ENCODE peak calls at places on chromosomes 1 and 21, in ten cellular contexts. One of them, this sample, is unnamed.

GRCh38 chr1:8112611-8113256 is 86.6 kb upstream of the ERRFI1 start:
- DNase-seq in mesendoderm: no peak
- DNase-seq in uterus: no peak
- DNase-seq in H9: no peak
- DNase-seq in caudate nucleus: no peak
- DNase-seq in tibial nerve: no peak
- DNase-seq in suprapubic skin: no peak
- DNase-seq in endodermal cell: no peak
- DNase-seq in GM23248: no peak
- DNase-seq in tibial artery: peak; percentile 23
- DNase-seq in this sample: no peak

GRCh38 chr1:93471911-93472310 is 24.0 kb downstream of the FNBP1L start:
- DNase-seq in mesendoderm: no peak
- DNase-seq in uterus: no peak
- DNase-seq in H9: no peak
- DNase-seq in caudate nucleus: no peak
- DNase-seq in tibial nerve: no peak
- DNase-seq in suprapubic skin: no peak
- DNase-seq in endodermal cell: no peak
- DNase-seq in GM23248: peak; percentile 52
- DNase-seq in tibial artery: no peak
- DNase-seq in this sample: no peak

GRCh38 chr1:40385437-40386310 is 12.1 kb downstream of the SMAP2 start:
- DNase-seq in mesendoderm: no peak
- DNase-seq in uterus: no peak
- DNase-seq in H9: no peak
- DNase-seq in caudate nucleus: no peak
- DNase-seq in tibial nerve: no peak
- DNase-seq in suprapubic skin: no peak
- DNase-seq in endodermal cell: no peak
- DNase-seq in GM23248: no peak
- DNase-seq in tibial artery: no peak
- DNase-seq in this sample: no peak

GRCh38 chr1:91900538-91900937 is 14.6 kb upstream of the TGFBR3 start:
- DNase-seq in mesendoderm: no peak
- DNase-seq in uterus: no peak
- DNase-seq in H9: no peak
- DNase-seq in caudate nucleus: no peak
- DNase-seq in tibial nerve: peak; percentile 29
- DNase-seq in suprapubic skin: no peak
- DNase-seq in endodermal cell: no peak
- DNase-seq in GM23248: peak; percentile 87
- DNase-seq in tibial artery: no peak
- DNase-seq in this sample: no peak

GRCh38 chr1:196380311-196380710 is 227.9 kb downstream of the KCNT2 start:
- DNase-seq in mesendoderm: peak; percentile 49
- DNase-seq in uterus: no peak
- DNase-seq in H9: no peak
- DNase-seq in caudate nucleus: no peak
- DNase-seq in tibial nerve: no peak
- DNase-seq in suprapubic skin: no peak
- DNase-seq in endodermal cell: no peak
- DNase-seq in GM23248: peak; percentile 20
- DNase-seq in tibial artery: no peak
- DNase-seq in this sample: no peak

GRCh38 chr1:247286134-247286670 is 30.3 kb downstream of the VN1R5 start:
- DNase-seq in mesendoderm: no peak
- DNase-seq in uterus: no peak
- DNase-seq in H9: no peak
- DNase-seq in caudate nucleus: no peak
- DNase-seq in tibial nerve: no peak
- DNase-seq in suprapubic skin: no peak
- DNase-seq in endodermal cell: peak; percentile 21
- DNase-seq in GM23248: no peak
- DNase-seq in tibial artery: no peak
- DNase-seq in this sample: no peak

GRCh38 chr1:36134805-36135339 is 9.8 kb upstream of the COL8A2 start:
- DNase-seq in mesendoderm: peak; percentile 90
- DNase-seq in uterus: peak; percentile 61
- DNase-seq in H9: peak; percentile 83
- DNase-seq in caudate nucleus: peak; percentile 22
- DNase-seq in tibial nerve: peak; percentile 80
- DNase-seq in suprapubic skin: no peak
- DNase-seq in endodermal cell: peak; percentile 95
- DNase-seq in GM23248: peak; percentile 66
- DNase-seq in tibial artery: peak; percentile 81
- DNase-seq in this sample: peak; percentile 27

GRCh38 chr1:26537951-26538352 is 8.4 kb downstream of the RPS6KA1 start:
- DNase-seq in mesendoderm: peak; percentile 80
- DNase-seq in uterus: no peak
- DNase-seq in H9: peak; percentile 61
- DNase-seq in caudate nucleus: peak; percentile 14
- DNase-seq in tibial nerve: no peak
- DNase-seq in suprapubic skin: peak; percentile 72
- DNase-seq in endodermal cell: peak; percentile 77
- DNase-seq in GM23248: peak; percentile 53
- DNase-seq in tibial artery: no peak
- DNase-seq in this sample: peak; percentile 35

GRCh38 chr1:180581635-180582039 is 22.9 kb downstream of the OVAAL start:
- DNase-seq in mesendoderm: no peak
- DNase-seq in uterus: no peak
- DNase-seq in H9: no peak
- DNase-seq in caudate nucleus: no peak
- DNase-seq in tibial nerve: no peak
- DNase-seq in suprapubic skin: no peak
- DNase-seq in endodermal cell: no peak
- DNase-seq in GM23248: peak; percentile 81
- DNase-seq in tibial artery: no peak
- DNase-seq in this sample: no peak

GRCh38 chr1:87463917-87464565 is 135.4 kb downstream of the LMO4 start:
- DNase-seq in mesendoderm: no peak
- DNase-seq in uterus: no peak
- DNase-seq in H9: no peak
- DNase-seq in caudate nucleus: no peak
- DNase-seq in tibial nerve: no peak
- DNase-seq in suprapubic skin: no peak
- DNase-seq in endodermal cell: no peak
- DNase-seq in GM23248: no peak
- DNase-seq in tibial artery: no peak
- DNase-seq in this sample: no peak

GRCh38 chr1:180946056-180946455 is 33.4 kb downstream of the KIAA1614 start:
- DNase-seq in mesendoderm: no peak
- DNase-seq in uterus: no peak
- DNase-seq in H9: no peak
- DNase-seq in caudate nucleus: no peak
- DNase-seq in tibial nerve: no peak
- DNase-seq in suprapubic skin: no peak
- DNase-seq in endodermal cell: no peak
- DNase-seq in GM23248: no peak
- DNase-seq in tibial artery: no peak
- DNase-seq in this sample: no peak

GRCh38 chr1:151405167-151405951 is 6.0 kb downstream of the PSMB4 start:
- DNase-seq in mesendoderm: no peak
- DNase-seq in uterus: no peak
- DNase-seq in H9: no peak
- DNase-seq in caudate nucleus: no peak
- DNase-seq in tibial nerve: no peak
- DNase-seq in suprapubic skin: no peak
- DNase-seq in endodermal cell: no peak
- DNase-seq in GM23248: no peak
- DNase-seq in tibial artery: no peak
- DNase-seq in this sample: no peak

GRCh38 chr21:34857122-34857713 is 188.4 kb downstream of the CLIC6 start:
- DNase-seq in mesendoderm: no peak
- DNase-seq in uterus: no peak
- DNase-seq in H9: no peak
- DNase-seq in caudate nucleus: no peak
- DNase-seq in tibial nerve: no peak
- DNase-seq in suprapubic skin: peak; percentile 52
- DNase-seq in endodermal cell: peak; percentile 16
- DNase-seq in GM23248: no peak
- DNase-seq in tibial artery: no peak
- DNase-seq in this sample: no peak
- H3K27ac ChIP-seq in mesendoderm: no peak overlapping the region
- H3K27ac ChIP-seq in uterus: no peak overlapping the region
- H3K27ac ChIP-seq in H9: no peak overlapping the region
- H3K27ac ChIP-seq in caudate nucleus: no peak overlapping the region
- H3K27ac ChIP-seq in tibial nerve: no peak overlapping the region
- H3K27ac ChIP-seq in suprapubic skin: peak overlapping the region; percentile 2
- H3K27ac ChIP-seq in endodermal cell: no peak overlapping the region
- H3K27ac ChIP-seq in GM23248: peak overlapping the region; percentile 56
- H3K27ac ChIP-seq in tibial artery: no peak overlapping the region
- H3K27ac ChIP-seq in this sample: no peak overlapping the region

GRCh38 chr21:45357436-45358260 is 47.3 kb upstream of the COL18A1 start:
- DNase-seq in mesendoderm: no peak
- DNase-seq in uterus: peak; percentile 71
- DNase-seq in H9: no peak
- DNase-seq in caudate nucleus: no peak
- DNase-seq in tibial nerve: no peak
- DNase-seq in suprapubic skin: peak; percentile 83
- DNase-seq in endodermal cell: peak; percentile 73
- DNase-seq in GM23248: peak; percentile 47
- DNase-seq in tibial artery: no peak
- DNase-seq in this sample: no peak

GRCh38 chr21:45354970-45355369 is 50.0 kb upstream of the COL18A1 start:
- DNase-seq in mesendoderm: no peak
- DNase-seq in uterus: no peak
- DNase-seq in H9: no peak
- DNase-seq in caudate nucleus: no peak
- DNase-seq in tibial nerve: no peak
- DNase-seq in suprapubic skin: no peak
- DNase-seq in endodermal cell: no peak
- DNase-seq in GM23248: no peak
- DNase-seq in tibial artery: no peak
- DNase-seq in this sample: no peak

GRCh38 chr21:45355573-45355972 is 49.4 kb upstream of the COL18A1 start:
- DNase-seq in mesendoderm: no peak
- DNase-seq in uterus: no peak
- DNase-seq in H9: no peak
- DNase-seq in caudate nucleus: no peak
- DNase-seq in tibial nerve: no peak
- DNase-seq in suprapubic skin: no peak
- DNase-seq in endodermal cell: no peak
- DNase-seq in GM23248: no peak
- DNase-seq in tibial artery: no peak
- DNase-seq in this sample: no peak

GRCh38 chr21:45356653-45357435 is 48.1 kb upstream of the COL18A1 start:
- DNase-seq in mesendoderm: peak; percentile 74
- DNase-seq in uterus: no peak
- DNase-seq in H9: no peak
- DNase-seq in caudate nucleus: no peak
- DNase-seq in tibial nerve: no peak
- DNase-seq in suprapubic skin: no peak
- DNase-seq in endodermal cell: peak; percentile 75
- DNase-seq in GM23248: no peak
- DNase-seq in tibial artery: no peak
- DNase-seq in this sample: no peak

DNA sequence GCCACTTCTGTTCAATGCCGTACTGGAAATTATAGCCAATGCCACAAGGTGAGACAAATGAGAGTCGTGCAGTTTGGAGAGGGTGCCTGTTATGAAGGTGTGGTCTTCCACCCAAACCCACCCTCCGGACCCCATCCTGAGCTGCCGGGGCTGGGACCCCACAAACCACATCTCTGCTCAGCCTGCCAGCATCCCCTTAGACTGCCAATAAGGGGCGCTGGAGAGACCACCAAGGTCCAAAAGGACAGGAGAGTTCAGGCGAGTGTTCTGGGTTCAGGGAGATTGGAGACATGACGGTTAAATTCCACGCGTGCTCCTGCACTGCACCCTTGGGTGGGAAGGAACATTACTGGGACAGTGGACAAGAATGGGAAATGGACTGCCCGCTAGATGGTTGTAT is 48.7 kb upstream of the COL18A1 start:
- DNase-seq in mesendoderm: no peak
- DNase-seq in uterus: no peak
- DNase-seq in H9: no peak
- DNase-seq in caudate nucleus: no peak
- DNase-seq in tibial nerve: no peak
- DNase-seq in suprapubic skin: no peak
- DNase-seq in endodermal cell: peak; percentile 83
- DNase-seq in GM23248: no peak
- DNase-seq in tibial artery: no peak
- DNase-seq in this sample: no peak
- H3K27ac ChIP-seq in mesendoderm: peak overlapping the region; percentile 42
- H3K27ac ChIP-seq in uterus: peak overlapping the region; percentile 77
- H3K27ac ChIP-seq in H9: no peak overlapping the region
- H3K27ac ChIP-seq in caudate nucleus: no peak overlapping the region
- H3K27ac ChIP-seq in tibial nerve: peak overlapping the region; percentile 64
- H3K27ac ChIP-seq in suprapubic skin: peak overlapping the region; percentile 31
- H3K27ac ChIP-seq in endodermal cell: no peak overlapping the region
- H3K27ac ChIP-seq in GM23248: no peak overlapping the region
- H3K27ac ChIP-seq in tibial artery: no peak overlapping the region
- H3K27ac ChIP-seq in this sample: no peak overlapping the region

DNA sequence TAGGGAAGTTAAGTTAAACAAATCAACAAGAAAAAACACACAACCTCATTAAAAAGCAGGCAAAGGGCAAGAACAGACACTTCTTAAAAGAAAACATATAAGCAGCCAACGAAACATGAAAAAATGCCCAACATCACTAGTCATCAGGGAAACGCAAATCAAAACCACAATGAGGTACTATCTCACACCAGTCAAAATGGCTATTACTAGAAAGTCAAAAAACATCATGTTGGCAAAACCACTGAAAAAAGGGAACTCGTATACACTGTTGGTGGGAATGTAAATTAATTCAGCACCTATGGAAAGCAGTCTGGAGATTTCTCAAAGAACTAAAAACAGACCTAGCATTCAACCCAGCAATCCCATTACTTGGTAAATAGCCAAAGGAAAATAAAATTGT is 51.1 kb downstream of the HSF2BP start:
- DNase-seq in mesendoderm: no peak
- DNase-seq in uterus: no peak
- DNase-seq in H9: no peak
- DNase-seq in caudate nucleus: no peak
- DNase-seq in tibial nerve: no peak
- DNase-seq in suprapubic skin: no peak
- DNase-seq in endodermal cell: no peak
- DNase-seq in GM23248: peak; percentile 63
- DNase-seq in tibial artery: no peak
- DNase-seq in this sample: no peak
- H3K27ac ChIP-seq in mesendoderm: no peak overlapping the region
- H3K27ac ChIP-seq in uterus: no peak overlapping the region
- H3K27ac ChIP-seq in H9: no peak overlapping the region
- H3K27ac ChIP-seq in caudate nucleus: no peak overlapping the region
- H3K27ac ChIP-seq in tibial nerve: no peak overlapping the region
- H3K27ac ChIP-seq in suprapubic skin: no peak overlapping the region
- H3K27ac ChIP-seq in endodermal cell: no peak overlapping the region
- H3K27ac ChIP-seq in GM23248: no peak overlapping the region
- H3K27ac ChIP-seq in tibial artery: no peak overlapping the region
- H3K27ac ChIP-seq in this sample: no peak overlapping the region

DNA sequence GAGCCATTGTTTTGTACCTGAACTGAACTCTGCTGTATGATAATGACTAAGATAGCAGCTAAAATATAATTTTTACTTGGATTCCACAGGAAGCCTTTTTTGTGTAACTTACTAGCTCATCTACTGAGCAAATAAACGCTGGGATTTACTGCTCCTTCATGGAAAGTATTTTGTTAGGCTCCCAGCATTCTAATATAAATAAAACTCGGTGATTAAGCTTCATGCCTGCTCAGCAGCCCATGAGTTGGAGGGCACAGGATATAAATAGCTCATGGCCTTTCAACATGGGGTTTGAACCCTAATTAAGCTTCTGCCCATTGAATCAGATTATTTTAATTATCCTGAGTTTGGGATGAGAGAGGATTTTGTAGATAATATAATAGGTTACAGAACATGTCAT is 180.0 kb downstream of the PCP4 start:
- DNase-seq in mesendoderm: no peak
- DNase-seq in uterus: no peak
- DNase-seq in H9: no peak
- DNase-seq in caudate nucleus: no peak
- DNase-seq in tibial nerve: no peak
- DNase-seq in suprapubic skin: no peak
- DNase-seq in endodermal cell: no peak
- DNase-seq in GM23248: no peak
- DNase-seq in tibial artery: no peak
- DNase-seq in this sample: no peak
- H3K27ac ChIP-seq in mesendoderm: no peak overlapping the region
- H3K27ac ChIP-seq in uterus: peak overlapping the region; percentile 81
- H3K27ac ChIP-seq in H9: no peak overlapping the region
- H3K27ac ChIP-seq in caudate nucleus: no peak overlapping the region
- H3K27ac ChIP-seq in tibial nerve: no peak overlapping the region
- H3K27ac ChIP-seq in suprapubic skin: no peak overlapping the region
- H3K27ac ChIP-seq in endodermal cell: no peak overlapping the region
- H3K27ac ChIP-seq in GM23248: no peak overlapping the region
- H3K27ac ChIP-seq in tibial artery: peak overlapping the region; percentile 79
- H3K27ac ChIP-seq in this sample: no peak overlapping the region

This sample was measured in substantia nigra.